ENCODE peak calls at places on chromosomes 6 and 20, in six cellular contexts. One of them, this sample, is unnamed.

GRCh38 chr6:5215181-5215580 is 45.6 kb downstream of the LYRM4 start:
- DNase-seq in AG20443: no peak
- DNase-seq in stimulated activated CD4-positive, alpha-beta T cell treated with anti-CD3 and anti-CD28 coated beads, Interleukin-12 subunit alpha, Interleukin-12 subunit beta, amount 100 ng/mL, for 24 hours: no peak
- DNase-seq in activated CD4-positive, CD25-positive, alpha-beta regulatory T cell: no peak
- DNase-seq in left ventricle myocardium superior: no peak
- DNase-seq in mucosa of gallbladder: no peak
- DNase-seq in this sample: no peak

GRCh38 chr20:23367770-23368169 is 5.8 kb downstream of the GZF1 start:
- DNase-seq in AG20443: no peak
- DNase-seq in stimulated activated CD4-positive, alpha-beta T cell treated with anti-CD3 and anti-CD28 coated beads, Interleukin-12 subunit alpha, Interleukin-12 subunit beta, amount 100 ng/mL, for 24 hours: no peak
- DNase-seq in activated CD4-positive, CD25-positive, alpha-beta regulatory T cell: no peak
- DNase-seq in left ventricle myocardium superior: no peak
- DNase-seq in mucosa of gallbladder: no peak
- DNase-seq in this sample: no peak

GRCh38 chr6:15421945-15422733 is 176.3 kb downstream of the JARID2 start:
- DNase-seq in AG20443: no peak
- DNase-seq in stimulated activated CD4-positive, alpha-beta T cell treated with anti-CD3 and anti-CD28 coated beads, Interleukin-12 subunit alpha, Interleukin-12 subunit beta, amount 100 ng/mL, for 24 hours: no peak
- DNase-seq in activated CD4-positive, CD25-positive, alpha-beta regulatory T cell: no peak
- DNase-seq in left ventricle myocardium superior: no peak
- DNase-seq in mucosa of gallbladder: no peak
- DNase-seq in this sample: no peak

GRCh38 chr6:47276377-47276776 is 33.3 kb downstream of the TNFRSF21 start:
- DNase-seq in AG20443: no peak
- DNase-seq in stimulated activated CD4-positive, alpha-beta T cell treated with anti-CD3 and anti-CD28 coated beads, Interleukin-12 subunit alpha, Interleukin-12 subunit beta, amount 100 ng/mL, for 24 hours: no peak
- DNase-seq in activated CD4-positive, CD25-positive, alpha-beta regulatory T cell: no peak
- DNase-seq in left ventricle myocardium superior: no peak
- DNase-seq in mucosa of gallbladder: no peak
- DNase-seq in this sample: peak

GRCh38 chr6:128278876-128279275 is 241.5 kb downstream of the PTPRK start:
- DNase-seq in AG20443: no peak
- DNase-seq in stimulated activated CD4-positive, alpha-beta T cell treated with anti-CD3 and anti-CD28 coated beads, Interleukin-12 subunit alpha, Interleukin-12 subunit beta, amount 100 ng/mL, for 24 hours: no peak
- DNase-seq in activated CD4-positive, CD25-positive, alpha-beta regulatory T cell: no peak
- DNase-seq in left ventricle myocardium superior: no peak
- DNase-seq in mucosa of gallbladder: no peak
- DNase-seq in this sample: peak

GRCh38 chr6:7671076-7671475 is 54.8 kb upstream of the BMP6 start:
- DNase-seq in AG20443: peak
- DNase-seq in stimulated activated CD4-positive, alpha-beta T cell treated with anti-CD3 and anti-CD28 coated beads, Interleukin-12 subunit alpha, Interleukin-12 subunit beta, amount 100 ng/mL, for 24 hours: no peak
- DNase-seq in activated CD4-positive, CD25-positive, alpha-beta regulatory T cell: no peak
- DNase-seq in left ventricle myocardium superior: no peak
- DNase-seq in mucosa of gallbladder: no peak
- DNase-seq in this sample: no peak

GRCh38 chr6:31170987-31171671 is 647 bp upstream of the POU5F1 start:
- DNase-seq in AG20443: no peak
- DNase-seq in stimulated activated CD4-positive, alpha-beta T cell treated with anti-CD3 and anti-CD28 coated beads, Interleukin-12 subunit alpha, Interleukin-12 subunit beta, amount 100 ng/mL, for 24 hours: no peak
- DNase-seq in activated CD4-positive, CD25-positive, alpha-beta regulatory T cell: no peak
- DNase-seq in left ventricle myocardium superior: no peak
- DNase-seq in mucosa of gallbladder: no peak
- DNase-seq in this sample: no peak

GRCh38 chr6:94367316-94367715 is 948.0 kb upstream of the EPHA7 start:
- DNase-seq in AG20443: no peak
- DNase-seq in stimulated activated CD4-positive, alpha-beta T cell treated with anti-CD3 and anti-CD28 coated beads, Interleukin-12 subunit alpha, Interleukin-12 subunit beta, amount 100 ng/mL, for 24 hours: no peak
- DNase-seq in activated CD4-positive, CD25-positive, alpha-beta regulatory T cell: no peak
- DNase-seq in left ventricle myocardium superior: no peak
- DNase-seq in mucosa of gallbladder: no peak
- DNase-seq in this sample: no peak

GRCh38 chr6:3402310-3403243 is 54.3 kb downstream of the SLC22A23 start:
- DNase-seq in AG20443: no peak
- DNase-seq in stimulated activated CD4-positive, alpha-beta T cell treated with anti-CD3 and anti-CD28 coated beads, Interleukin-12 subunit alpha, Interleukin-12 subunit beta, amount 100 ng/mL, for 24 hours: no peak
- DNase-seq in activated CD4-positive, CD25-positive, alpha-beta regulatory T cell: no peak
- DNase-seq in left ventricle myocardium superior: no peak
- DNase-seq in mucosa of gallbladder: no peak
- DNase-seq in this sample: peak

GRCh38 chr6:51004380-51004779 is 185.7 kb downstream of the TFAP2B start:
- DNase-seq in AG20443: no peak
- DNase-seq in stimulated activated CD4-positive, alpha-beta T cell treated with anti-CD3 and anti-CD28 coated beads, Interleukin-12 subunit alpha, Interleukin-12 subunit beta, amount 100 ng/mL, for 24 hours: no peak
- DNase-seq in activated CD4-positive, CD25-positive, alpha-beta regulatory T cell: no peak
- DNase-seq in left ventricle myocardium superior: no peak
- DNase-seq in mucosa of gallbladder: no peak
- DNase-seq in this sample: no peak

GRCh38 chr20:16025084-16025483 is 548.2 kb downstream of the KIF16B start:
- DNase-seq in AG20443: no peak
- DNase-seq in stimulated activated CD4-positive, alpha-beta T cell treated with anti-CD3 and anti-CD28 coated beads, Interleukin-12 subunit alpha, Interleukin-12 subunit beta, amount 100 ng/mL, for 24 hours: no peak
- DNase-seq in activated CD4-positive, CD25-positive, alpha-beta regulatory T cell: no peak
- DNase-seq in left ventricle myocardium superior: no peak
- DNase-seq in mucosa of gallbladder: no peak
- DNase-seq in this sample: peak

GRCh38 chr6:140208286-140208685 is 833.8 kb upstream of the CITED2 start:
- DNase-seq in AG20443: no peak
- DNase-seq in stimulated activated CD4-positive, alpha-beta T cell treated with anti-CD3 and anti-CD28 coated beads, Interleukin-12 subunit alpha, Interleukin-12 subunit beta, amount 100 ng/mL, for 24 hours: no peak
- DNase-seq in activated CD4-positive, CD25-positive, alpha-beta regulatory T cell: no peak
- DNase-seq in left ventricle myocardium superior: no peak
- DNase-seq in mucosa of gallbladder: no peak
- DNase-seq in this sample: peak

GRCh38 chr20:62464080-62464770 is 11.6 kb downstream of the GATA5 start:
- DNase-seq in AG20443: no peak
- DNase-seq in stimulated activated CD4-positive, alpha-beta T cell treated with anti-CD3 and anti-CD28 coated beads, Interleukin-12 subunit alpha, Interleukin-12 subunit beta, amount 100 ng/mL, for 24 hours: no peak
- DNase-seq in activated CD4-positive, CD25-positive, alpha-beta regulatory T cell: no peak
- DNase-seq in left ventricle myocardium superior: no peak
- DNase-seq in mucosa of gallbladder: no peak
- DNase-seq in this sample: no peak

GRCh38 chr20:17808357-17808756 is 108.6 kb downstream of the BANF2 start:
- DNase-seq in AG20443: peak
- DNase-seq in stimulated activated CD4-positive, alpha-beta T cell treated with anti-CD3 and anti-CD28 coated beads, Interleukin-12 subunit alpha, Interleukin-12 subunit beta, amount 100 ng/mL, for 24 hours: no peak
- DNase-seq in activated CD4-positive, CD25-positive, alpha-beta regulatory T cell: no peak
- DNase-seq in left ventricle myocardium superior: peak
- DNase-seq in mucosa of gallbladder: peak
- DNase-seq in this sample: no peak

GRCh38 chr6:45073771-45074170 is 254.4 kb upstream of the RUNX2 start:
- DNase-seq in AG20443: no peak
- DNase-seq in stimulated activated CD4-positive, alpha-beta T cell treated with anti-CD3 and anti-CD28 coated beads, Interleukin-12 subunit alpha, Interleukin-12 subunit beta, amount 100 ng/mL, for 24 hours: no peak
- DNase-seq in activated CD4-positive, CD25-positive, alpha-beta regulatory T cell: no peak
- DNase-seq in left ventricle myocardium superior: no peak
- DNase-seq in mucosa of gallbladder: no peak
- DNase-seq in this sample: no peak

GRCh38 chr20:47042464-47042863 is 147.8 kb downstream of the EYA2 start:
- DNase-seq in AG20443: no peak
- DNase-seq in stimulated activated CD4-positive, alpha-beta T cell treated with anti-CD3 and anti-CD28 coated beads, Interleukin-12 subunit alpha, Interleukin-12 subunit beta, amount 100 ng/mL, for 24 hours: no peak
- DNase-seq in activated CD4-positive, CD25-positive, alpha-beta regulatory T cell: no peak
- DNase-seq in left ventricle myocardium superior: no peak
- DNase-seq in mucosa of gallbladder: no peak
- DNase-seq in this sample: no peak

GRCh38 chr6:140711019-140711613 is 1336.7 kb upstream of the CITED2 start:
- DNase-seq in AG20443: no peak
- DNase-seq in stimulated activated CD4-positive, alpha-beta T cell treated with anti-CD3 and anti-CD28 coated beads, Interleukin-12 subunit alpha, Interleukin-12 subunit beta, amount 100 ng/mL, for 24 hours: no peak
- DNase-seq in activated CD4-positive, CD25-positive, alpha-beta regulatory T cell: no peak
- DNase-seq in left ventricle myocardium superior: no peak
- DNase-seq in mucosa of gallbladder: no peak
- DNase-seq in this sample: peak

GRCh38 chr6:82521369-82521768 is 157.8 kb downstream of the TPBG start:
- DNase-seq in AG20443: no peak
- DNase-seq in stimulated activated CD4-positive, alpha-beta T cell treated with anti-CD3 and anti-CD28 coated beads, Interleukin-12 subunit alpha, Interleukin-12 subunit beta, amount 100 ng/mL, for 24 hours: no peak
- DNase-seq in activated CD4-positive, CD25-positive, alpha-beta regulatory T cell: no peak
- DNase-seq in left ventricle myocardium superior: no peak
- DNase-seq in mucosa of gallbladder: no peak
- DNase-seq in this sample: peak

GRCh38 chr20:31815408-31816188 is 3.6 kb upstream of the MYLK2 start:
- DNase-seq in AG20443: peak
- DNase-seq in stimulated activated CD4-positive, alpha-beta T cell treated with anti-CD3 and anti-CD28 coated beads, Interleukin-12 subunit alpha, Interleukin-12 subunit beta, amount 100 ng/mL, for 24 hours: no peak
- DNase-seq in activated CD4-positive, CD25-positive, alpha-beta regulatory T cell: no peak
- DNase-seq in left ventricle myocardium superior: no peak
- DNase-seq in mucosa of gallbladder: no peak
- DNase-seq in this sample: peak

GRCh38 chr20:58500256-58500655 is 14.9 kb downstream of the APCDD1L start:
- DNase-seq in AG20443: no peak
- DNase-seq in stimulated activated CD4-positive, alpha-beta T cell treated with anti-CD3 and anti-CD28 coated beads, Interleukin-12 subunit alpha, Interleukin-12 subunit beta, amount 100 ng/mL, for 24 hours: no peak
- DNase-seq in activated CD4-positive, CD25-positive, alpha-beta regulatory T cell: no peak
- DNase-seq in left ventricle myocardium superior: no peak
- DNase-seq in mucosa of gallbladder: no peak
- DNase-seq in this sample: no peak

GRCh38 chr20:61529354-61529753 is 277.3 kb downstream of the CDH4 start:
- DNase-seq in AG20443: no peak
- DNase-seq in stimulated activated CD4-positive, alpha-beta T cell treated with anti-CD3 and anti-CD28 coated beads, Interleukin-12 subunit alpha, Interleukin-12 subunit beta, amount 100 ng/mL, for 24 hours: no peak
- DNase-seq in activated CD4-positive, CD25-positive, alpha-beta regulatory T cell: no peak
- DNase-seq in left ventricle myocardium superior: no peak
- DNase-seq in mucosa of gallbladder: no peak
- DNase-seq in this sample: no peak

GRCh38 chr20:59248031-59248684 is 52.3 kb upstream of the EDN3 start:
- DNase-seq in AG20443: no peak
- DNase-seq in stimulated activated CD4-positive, alpha-beta T cell treated with anti-CD3 and anti-CD28 coated beads, Interleukin-12 subunit alpha, Interleukin-12 subunit beta, amount 100 ng/mL, for 24 hours: no peak
- DNase-seq in activated CD4-positive, CD25-positive, alpha-beta regulatory T cell: no peak
- DNase-seq in left ventricle myocardium superior: no peak
- DNase-seq in mucosa of gallbladder: no peak
- DNase-seq in this sample: peak

GRCh38 chr6:43859213-43859612 is 89.2 kb downstream of the VEGFA start:
- DNase-seq in AG20443: no peak
- DNase-seq in stimulated activated CD4-positive, alpha-beta T cell treated with anti-CD3 and anti-CD28 coated beads, Interleukin-12 subunit alpha, Interleukin-12 subunit beta, amount 100 ng/mL, for 24 hours: no peak
- DNase-seq in activated CD4-positive, CD25-positive, alpha-beta regulatory T cell: no peak
- DNase-seq in left ventricle myocardium superior: no peak
- DNase-seq in mucosa of gallbladder: no peak
- DNase-seq in this sample: no peak

GRCh38 chr6:32609731-32610640 is 20.3 kb upstream of the HLA-DRB1 start:
- DNase-seq in AG20443: peak
- DNase-seq in stimulated activated CD4-positive, alpha-beta T cell treated with anti-CD3 and anti-CD28 coated beads, Interleukin-12 subunit alpha, Interleukin-12 subunit beta, amount 100 ng/mL, for 24 hours: peak
- DNase-seq in activated CD4-positive, CD25-positive, alpha-beta regulatory T cell: no peak
- DNase-seq in left ventricle myocardium superior: no peak
- DNase-seq in mucosa of gallbladder: peak
- DNase-seq in this sample: peak

GRCh38 chr20:16158090-16158975 is 414.9 kb downstream of the KIF16B start:
- DNase-seq in AG20443: no peak
- DNase-seq in stimulated activated CD4-positive, alpha-beta T cell treated with anti-CD3 and anti-CD28 coated beads, Interleukin-12 subunit alpha, Interleukin-12 subunit beta, amount 100 ng/mL, for 24 hours: no peak
- DNase-seq in activated CD4-positive, CD25-positive, alpha-beta regulatory T cell: no peak
- DNase-seq in left ventricle myocardium superior: no peak
- DNase-seq in mucosa of gallbladder: no peak
- DNase-seq in this sample: peak

GRCh38 chr6:55536579-55536978 is 42.4 kb downstream of the HMGCLL1 start:
- DNase-seq in AG20443: no peak
- DNase-seq in stimulated activated CD4-positive, alpha-beta T cell treated with anti-CD3 and anti-CD28 coated beads, Interleukin-12 subunit alpha, Interleukin-12 subunit beta, amount 100 ng/mL, for 24 hours: no peak
- DNase-seq in activated CD4-positive, CD25-positive, alpha-beta regulatory T cell: no peak
- DNase-seq in left ventricle myocardium superior: no peak
- DNase-seq in mucosa of gallbladder: no peak
- DNase-seq in this sample: no peak